ENCODE peak calls at places on chromosomes 5 and 9, in ten cellular contexts. I, B, F, Q, O, M, E, R, N and T are unnamed samples.

GRCh38 chr5:81359108-81359507 is 34.8 kb downstream of the ACOT12 start:
- DNase-seq in M (no peak), E (no peak), I (no peak), R (no peak), F (no peak), O (no peak), Q (no peak), B (no peak), N (peak; percentile 22), T (no peak)

GRCh38 chr9:89623925-89624420 is 19.2 kb downstream of the GADD45G start:
- DNase-seq in E (no peak), B (no peak), F (peak; percentile 30), O (peak; percentile 27), N (no peak), M (no peak), I (peak; percentile 88), R (peak; percentile 85), Q (peak; percentile 27), T (peak; percentile 40)

GRCh38 chr9:72365525-72366256 is 683 bp upstream of the ZFAND5 start:
- DNase-seq in N (no peak), M (no peak), Q (peak; percentile 76), E (peak; percentile 93), I (peak; percentile 97), B (peak; percentile 93), F (peak; percentile 85), R (peak; percentile 95), O (peak; percentile 87), T (no peak)

GRCh38 chr9:99964336-99964735 is 57.9 kb downstream of the STX17 start:
- DNase-seq in I (no peak), B (no peak), E (no peak), R (no peak), O (no peak), Q (no peak), M (no peak), F (no peak), N (no peak), T (no peak)

GRCh38 chr9:99108131-99108530 is 3.2 kb downstream of the TGFBR1 start:
- DNase-seq in O (no peak), Q (no peak), M (no peak), B (no peak), R (no peak), N (no peak), E (no peak), I (no peak), F (no peak), T (peak; percentile 68)

GRCh38 chr9:127942152-127943010 is 4.7 kb upstream of the DPM2 start:
- DNase-seq in I (peak; percentile 91), N (no peak), Q (peak; percentile 53), R (peak; percentile 90), O (peak; percentile 63), F (peak; percentile 73), M (no peak), B (no peak), E (no peak), T (no peak)

GRCh38 chr5:135276151-135276550 is 122.9 kb downstream of the MACROH2A1 start:
- DNase-seq in N (no peak), F (no peak), M (no peak), B (no peak), Q (no peak), O (no peak), E (no peak), R (no peak), I (no peak), T (no peak)

GRCh38 chr5:149127394-149127955 is 13.8 kb upstream of the ABLIM3 start:
- DNase-seq in F (no peak), O (no peak), M (no peak), R (no peak), E (no peak), N (no peak), B (no peak), Q (no peak), I (no peak), T (no peak)

GRCh38 chr9:135328485-135329417 is 150.8 kb upstream of the PPP1R26 start:
- DNase-seq in O (no peak), F (no peak), I (peak; percentile 62), E (no peak), B (no peak), N (no peak), R (peak; percentile 61), Q (no peak), M (no peak), T (no peak)

GRCh38 chr9:101705135-101705661 is 33.2 kb downstream of the GRIN3A start:
- DNase-seq in N (no peak), B (no peak), F (no peak), E (no peak), Q (peak; percentile 14), M (no peak), O (peak; percentile 77), R (no peak), I (no peak), T (no peak)

GRCh38 chr9:108687360-108687981 is 168.3 kb downstream of the ACTL7B start:
- DNase-seq in R (no peak), O (no peak), I (no peak), M (no peak), B (no peak), F (no peak), E (no peak), Q (no peak), N (no peak), T (no peak)

GRCh38 chr9:87529666-87530065 is 32.0 kb downstream of the DAPK1 start:
- DNase-seq in E (no peak), N (no peak), B (no peak), I (no peak), M (no peak), O (no peak), R (no peak), F (no peak), Q (no peak), T (no peak)

DNA sequence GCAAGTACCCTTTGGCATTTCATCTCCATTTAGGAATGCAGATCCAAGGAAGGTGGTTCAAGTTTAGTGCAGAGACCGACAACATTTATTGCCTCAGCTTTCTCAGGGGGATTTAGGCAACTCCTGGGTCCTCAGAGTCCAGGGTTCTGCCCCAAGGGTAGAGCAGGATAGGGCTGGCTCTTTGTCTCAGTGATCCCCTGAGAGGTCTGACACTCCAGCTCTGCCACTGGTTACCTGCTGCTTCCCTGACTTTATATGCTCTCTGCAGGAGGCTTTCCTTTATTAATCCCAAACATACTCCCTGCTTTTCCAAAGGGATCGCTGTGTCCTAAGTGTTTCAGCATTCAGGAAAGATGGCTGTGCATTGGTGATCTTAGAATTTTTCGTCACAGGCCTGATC is 37.2 kb downstream of the TRPC7 start:
- DNase-seq in I (no peak), R (no peak), F (no peak), B (no peak), E (no peak), O (no peak), M (no peak), Q (no peak), N (no peak), T (no peak)
- TF ChIP-seq POLR2AphosphoS5 in I (no peak), R (no peak), F (no peak), B (no peak), E (no peak), O (no peak), M (no peak), Q (no peak), N (no peak), T (no peak)

GRCh38 chr9:110748251-110748893 is 79.8 kb downstream of the MUSK start:
- DNase-seq in R (no peak), E (no peak), F (no peak), Q (peak; percentile 43), M (no peak), N (no peak), B (no peak), O (no peak), I (no peak), T (no peak)

GRCh38 chr9:110742741-110743371 is 74.3 kb downstream of the MUSK start:
- DNase-seq in O (no peak), N (no peak), E (no peak), B (no peak), F (no peak), R (no peak), I (no peak), Q (peak; percentile 21), M (peak; percentile 7), T (no peak)

GRCh38 chr9:110746211-110746930 is 77.8 kb downstream of the MUSK start:
- DNase-seq in M (no peak), R (no peak), O (no peak), B (no peak), I (no peak), N (no peak), E (no peak), F (no peak), Q (no peak), T (no peak)

GRCh38 chr9:110745656-110746055 is 77.1 kb downstream of the MUSK start:
- DNase-seq in M (no peak), N (no peak), I (no peak), B (no peak), E (no peak), Q (peak; percentile 31), F (no peak), O (no peak), R (no peak), T (no peak)

DNA sequence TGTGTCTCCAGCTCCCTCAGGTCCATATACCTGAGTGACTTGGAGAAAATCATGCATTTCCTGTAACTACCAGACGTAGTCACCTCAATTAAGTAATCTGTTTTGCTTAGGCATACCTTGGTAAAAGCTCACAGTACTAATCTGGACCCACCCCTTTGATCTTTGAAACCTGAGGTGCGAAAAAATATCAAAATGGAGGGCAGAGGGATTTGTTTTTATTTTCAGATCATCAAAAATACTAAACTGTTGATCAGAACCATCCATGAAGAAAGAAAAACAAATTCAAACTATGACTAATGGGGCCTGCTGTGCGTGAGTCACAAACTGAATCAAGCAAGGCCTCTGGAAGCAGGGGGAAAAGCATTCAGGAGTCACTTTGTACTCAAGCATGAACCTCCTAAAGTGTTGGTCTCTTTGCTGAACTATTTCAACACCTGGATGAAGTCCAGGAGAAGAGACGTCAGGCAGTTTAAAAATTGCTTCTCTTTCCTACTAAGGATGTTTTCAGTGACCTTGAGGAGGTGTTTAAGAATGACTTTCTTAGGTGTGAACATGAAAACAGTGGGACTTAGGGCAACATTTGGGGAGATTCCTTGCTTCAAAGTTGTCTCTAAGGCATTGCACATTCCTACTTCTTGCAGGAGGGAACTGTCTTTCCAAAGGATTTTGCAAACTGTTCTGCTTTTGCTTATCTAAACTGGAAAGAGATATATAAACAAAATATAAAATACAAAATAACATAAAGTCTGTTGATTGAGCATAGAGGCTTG is 76.3 kb downstream of the MUSK start:
- DNase-seq in R (no peak), F (no peak), B (no peak), N (no peak), M (no peak), Q (peak; percentile 26), O (no peak), E (peak; percentile 71), I (peak; percentile 83), T (no peak)
- H3K4me3 ChIP-seq in R (no peak overlapping the region), F (no peak overlapping the region), B (no peak overlapping the region), N (no peak overlapping the region), M (no peak overlapping the region), Q (no peak overlapping the region), O (no peak overlapping the region), E (no peak overlapping the region), I (no peak overlapping the region), T (no peak overlapping the region)

GRCh38 chr9:133506653-133507038 is 18.1 kb downstream of the MYMK start:
- DNase-seq in B (no peak), I (no peak), Q (no peak), M (no peak), N (no peak), F (peak; percentile 65), R (peak; percentile 89), E (no peak), O (no peak), T (no peak)
- TF ChIP-seq POLR2AphosphoS5 in B (no peak), I (no peak), Q (peak; percentile 17), M (no peak), N (no peak), F (no peak), R (peak; percentile 41), E (no peak), O (no peak), T (no peak)

GRCh38 chr5:158695595-158696330 is 404.0 kb downstream of the EBF1 start:
- DNase-seq in I (peak; percentile 82), N (peak; percentile 75), O (peak; percentile 72), Q (peak; percentile 34), F (peak; percentile 79), M (peak; percentile 86), E (peak; percentile 82), B (peak; percentile 41), R (peak; percentile 91), T (peak; percentile 56)
- H3K4me3 ChIP-seq in I (no peak overlapping the region), N (no peak overlapping the region), O (no peak overlapping the region), Q (no peak overlapping the region), F (no peak overlapping the region), M (no peak overlapping the region), E (no peak overlapping the region), B (no peak overlapping the region), R (no peak overlapping the region), T (no peak overlapping the region)